ENCODE peak calls at places on chromosomes 1 and 21, in ten cellular contexts. B is left ventricle myocardium inferior, N is iris pigment epithelial cell, H is A549, O is mucosa of gallbladder, A is GM23248, T is progenitor cell of endocrine pancreas, R is LoVo, G is SK-MEL-5, X is GDM1. M is an unnamed sample.

GRCh38 chr1:69589799-69590198 is 22.1 kb downstream of the LRRC7 start:
- DNase-seq in X (no peak), T (no peak), N (no peak), O (no peak), B (no peak), A (no peak), G (no peak), R (no peak), H (no peak), M (no peak)

GRCh38 chr1:236281286-236282158 is at the start of gene ERO1B:
- DNase-seq in O (peak), N (peak), R (peak), T (peak), G (peak), A (peak), X (peak), B (peak), H (peak), M (peak)

GRCh38 chr1:155454096-155454495 is 108.5 kb downstream of the ASH1L start:
- DNase-seq in R (no peak), H (no peak), B (no peak), O (no peak), G (no peak), T (no peak), N (peak), X (no peak), A (peak), M (peak)

GRCh38 chr1:8554956-8555534 is 237.1 kb downstream of the SLC45A1 start:
- DNase-seq in G (peak), O (no peak), B (no peak), A (peak), N (peak), H (no peak), R (no peak), T (no peak), X (no peak), M (no peak)

GRCh38 chr1:92587445-92587844 is 100.7 kb upstream of the GFI1 start:
- DNase-seq in B (no peak), T (no peak), N (no peak), A (no peak), R (no peak), G (no peak), O (no peak), H (no peak), X (no peak), M (no peak)

GRCh38 chr1:159071970-159072582 is 4.5 kb downstream of the AIM2 start:
- DNase-seq in N (peak), R (peak), B (no peak), H (peak), G (peak), A (peak), O (no peak), X (no peak), T (no peak), M (peak)

GRCh38 chr1:203284411-203285208 is 20.7 kb upstream of the BTG2 start:
- DNase-seq in B (no peak), A (no peak), T (no peak), X (no peak), O (no peak), G (no peak), H (no peak), R (no peak), N (no peak), M (no peak)

GRCh38 chr1:38003261-38004250 is 1.8 kb downstream of the FHL3 start:
- DNase-seq in A (peak), H (no peak), N (peak), X (no peak), T (no peak), O (no peak), R (no peak), G (no peak), B (no peak), M (peak)

GRCh38 chr1:70714149-70714548 is 303.1 kb downstream of the CTH start:
- DNase-seq in R (no peak), H (no peak), O (no peak), G (no peak), N (no peak), A (no peak), X (no peak), B (no peak), T (no peak), M (no peak)

GRCh38 chr1:87399264-87399663 is 70.6 kb downstream of the LMO4 start:
- DNase-seq in T (no peak), A (peak), O (no peak), G (no peak), X (no peak), B (no peak), H (no peak), R (no peak), N (no peak), M (no peak)

GRCh38 chr1:239976130-239976968 is 115.3 kb upstream of the FMN2 start:
- DNase-seq in O (peak), X (no peak), G (peak), R (peak), A (peak), B (no peak), H (peak), N (peak), T (peak), M (peak)

GRCh38 chr1:61270761-61271411 is 188.5 kb downstream of the NFIA start:
- DNase-seq in N (peak), X (no peak), A (no peak), G (no peak), T (no peak), H (peak), O (no peak), R (no peak), B (no peak), M (no peak)

GRCh38 chr1:27496604-27497155 is 6.7 kb upstream of the WASF2 start:
- DNase-seq in R (no peak), H (no peak), T (no peak), O (no peak), A (peak), N (no peak), G (no peak), X (no peak), B (peak), M (peak)

GRCh38 chr1:58997060-58997411 is 213.2 kb upstream of the JUN start:
- DNase-seq in H (no peak), O (no peak), X (no peak), T (no peak), N (no peak), B (no peak), R (no peak), G (no peak), A (no peak), M (no peak)

GRCh38 chr1:94322696-94323095 is 85.3 kb upstream of the ARHGAP29 start:
- DNase-seq in T (no peak), G (no peak), X (no peak), R (peak), N (peak), A (peak), B (no peak), H (peak), O (no peak), M (no peak)

GRCh38 chr21:39662411-39662953 is 49.7 kb downstream of the B3GALT5 start:
- DNase-seq in H (no peak), R (no peak), O (no peak), N (no peak), A (no peak), T (no peak), B (no peak), X (no peak), G (no peak), M (no peak)

GRCh38 chr1:203463469-203464062 is 12.0 kb upstream of the PRELP start:
- DNase-seq in X (no peak), T (no peak), G (no peak), B (no peak), H (no peak), N (no peak), O (no peak), R (no peak), A (peak), M (peak)

GRCh38 chr1:153532161-153532560 is 3.6 kb downstream of the S100A6 start:
- DNase-seq in H (no peak), B (no peak), R (no peak), N (no peak), T (no peak), G (no peak), O (no peak), A (no peak), X (peak), M (no peak)

M was measured in AG10803.